ENCODE peak calls at places on chromosomes 6 and 20, in nine cellular contexts. K is GM23338; B is cardiac fibroblast; Y is A549; V is CD8-positive, alpha-beta T cell; E is brain microvascular endothelial cell; O is pancreas; C is PC-3; H is progenitor cell of endocrine pancreas. Z is an unnamed sample.

GRCh38 chr6:53811082-53811481 is 16.3 kb downstream of the LRRC1 start:
- DNase-seq in O (peak), C (peak), K (no peak), V (no peak), H (no peak), Y (no peak), B (no peak), E (no peak), Z (peak)

GRCh38 chr20:61924858-61925554 is 140.7 kb downstream of the TAF4 start:
- DNase-seq in B (no peak), O (no peak), C (no peak), K (no peak), V (no peak), E (no peak), Y (no peak), H (no peak), Z (no peak)

GRCh38 chr20:63652192-63652980 is 838 bp downstream of the STMN3 start:
- DNase-seq in O (peak), Y (no peak), V (peak), C (no peak), B (no peak), E (no peak), H (no peak), K (peak), Z (peak)

GRCh38 chr20:9660236-9660868 is 146.0 kb downstream of the LAMP5 start:
- DNase-seq in K (peak), O (no peak), Y (peak), C (peak), H (peak), B (peak), V (no peak), E (no peak), Z (no peak)

GRCh38 chr6:7905416-7905815 is 5.2 kb downstream of the TXNDC5 start:
- DNase-seq in O (no peak), H (no peak), E (no peak), Y (no peak), K (no peak), B (peak), V (no peak), C (no peak), Z (no peak)

GRCh38 chr6:55185144-55185543 is 10.8 kb downstream of the HCRTR2 start:
- DNase-seq in H (no peak), C (no peak), E (no peak), O (no peak), V (no peak), B (no peak), Y (no peak), K (no peak), Z (no peak)

GRCh38 chr20:9741996-9742395 is 96.9 kb downstream of the PAK5 start:
- DNase-seq in H (no peak), K (no peak), C (no peak), O (no peak), Y (no peak), E (no peak), B (no peak), V (no peak), Z (no peak)

GRCh38 chr20:20413801-20414200 is 45.9 kb downstream of the INSM1 start:
- DNase-seq in C (no peak), B (no peak), O (no peak), K (no peak), H (no peak), E (no peak), V (no peak), Y (no peak), Z (no peak)

GRCh38 chr6:13352165-13352564 is 23.8 kb upstream of the TBC1D7 start:
- DNase-seq in C (no peak), K (no peak), V (no peak), E (no peak), Y (no peak), H (no peak), O (no peak), B (no peak), Z (no peak)

GRCh38 chr6:89970609-89971337 is 76.5 kb downstream of the GJA10 start:
- DNase-seq in E (peak), C (peak), H (peak), B (peak), K (peak), O (no peak), Y (peak), V (no peak), Z (no peak)

GRCh38 chr20:478949-479429 is 16.7 kb upstream of the TBC1D20 start:
- DNase-seq in O (no peak), K (peak), E (peak), V (peak), C (peak), H (no peak), Y (peak), B (peak), Z (peak)

GRCh38 chr6:75211920-75212590 is 6.2 kb upstream of the COL12A1 start:
- DNase-seq in H (no peak), B (peak), K (no peak), Y (no peak), O (no peak), V (no peak), C (peak), E (no peak), Z (no peak)

DNA sequence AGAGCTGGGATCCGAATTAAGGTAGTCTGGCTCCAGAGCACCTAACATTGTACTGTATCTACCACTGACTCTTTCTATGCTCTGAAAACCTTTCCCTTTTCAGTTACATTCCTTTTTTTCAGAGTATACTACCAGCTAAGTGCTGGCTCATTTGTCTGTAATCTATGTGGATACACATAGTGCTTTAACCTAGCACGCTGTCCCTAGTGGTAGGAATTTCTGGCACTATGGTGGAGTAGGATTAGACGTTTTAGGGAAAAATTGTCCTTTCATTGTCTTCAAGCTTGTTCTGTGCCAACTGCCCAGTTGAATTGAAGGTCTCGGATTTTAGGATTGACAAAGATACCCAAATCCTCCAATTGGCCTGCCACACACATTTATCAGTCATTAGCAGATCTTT is 259.1 kb upstream of the FERMT1 start:
- DNase-seq in O (no peak), Y (peak), V (no peak), C (peak), E (peak), H (no peak), K (peak), B (peak), Z (no peak)
- TF ChIP-seq CTCF in O (no peak), Y (no peak), V (no peak), C (peak), E (peak), H (peak), K (peak), B (peak), Z (no peak)

DNA sequence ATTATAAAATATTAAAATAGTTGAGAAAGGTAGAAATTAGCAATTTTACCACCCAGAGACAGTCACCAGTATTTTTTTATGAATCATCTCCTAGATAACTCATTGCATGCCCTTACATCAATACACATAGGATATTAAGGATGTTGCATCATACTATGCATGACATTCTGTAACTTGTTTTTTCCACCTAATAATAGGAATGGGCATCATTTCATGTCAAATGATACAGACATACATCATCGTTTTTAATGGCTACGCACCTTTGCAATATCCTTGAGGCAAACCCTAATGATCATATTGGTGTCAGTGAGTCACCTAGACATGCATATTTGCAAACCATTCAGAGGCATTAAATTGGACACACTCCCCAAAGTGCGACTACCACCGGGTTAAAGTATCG is 309.7 kb upstream of the AGPAT4 start:
- DNase-seq in Y (no peak), K (no peak), H (no peak), C (no peak), E (no peak), B (peak), V (no peak), O (no peak), Z (no peak)
- TF ChIP-seq CTCF in Y (no peak), K (no peak), H (no peak), C (no peak), E (no peak), B (no peak), V (no peak), O (no peak), Z (no peak)

GRCh38 chr6:42086665-42087050 is 36.3 kb downstream of the TAF8 start:
- DNase-seq in V (no peak), H (no peak), C (no peak), O (no peak), B (no peak), Y (no peak), K (no peak), E (no peak), Z (no peak)

GRCh38 chr6:42088101-42088591 is 37.8 kb downstream of the TAF8 start:
- DNase-seq in K (peak), E (no peak), V (no peak), C (peak), Y (peak), B (peak), H (no peak), O (no peak), Z (no peak)

GRCh38 chr6:42084889-42085288 is 34.6 kb downstream of the TAF8 start:
- DNase-seq in C (peak), Y (peak), K (no peak), B (peak), E (no peak), V (no peak), H (no peak), O (no peak), Z (no peak)

GRCh38 chr6:42083530-42083929 is 33.2 kb downstream of the TAF8 start:
- DNase-seq in K (no peak), O (no peak), B (no peak), Y (no peak), V (no peak), H (no peak), E (no peak), C (no peak), Z (no peak)

GRCh38 chr6:42086046-42086664 is 35.8 kb downstream of the TAF8 start:
- DNase-seq in O (no peak), B (peak), E (no peak), Y (peak), H (no peak), V (no peak), C (peak), K (peak), Z (no peak)
- TF ChIP-seq CTCF in O (no peak), B (peak), E (peak), Y (no peak), H (peak), V (no peak), C (peak), K (peak), Z (no peak)

GRCh38 chr6:39166189-39166917 is 51.4 kb upstream of the SAYSD1 start:
- DNase-seq in B (peak), V (peak), O (peak), Y (peak), E (peak), H (peak), K (peak), C (peak), Z (peak)
- TF ChIP-seq CTCF in B (peak), V (peak), O (peak), Y (peak), E (peak), H (peak), K (peak), C (peak), Z (peak)

DNA sequence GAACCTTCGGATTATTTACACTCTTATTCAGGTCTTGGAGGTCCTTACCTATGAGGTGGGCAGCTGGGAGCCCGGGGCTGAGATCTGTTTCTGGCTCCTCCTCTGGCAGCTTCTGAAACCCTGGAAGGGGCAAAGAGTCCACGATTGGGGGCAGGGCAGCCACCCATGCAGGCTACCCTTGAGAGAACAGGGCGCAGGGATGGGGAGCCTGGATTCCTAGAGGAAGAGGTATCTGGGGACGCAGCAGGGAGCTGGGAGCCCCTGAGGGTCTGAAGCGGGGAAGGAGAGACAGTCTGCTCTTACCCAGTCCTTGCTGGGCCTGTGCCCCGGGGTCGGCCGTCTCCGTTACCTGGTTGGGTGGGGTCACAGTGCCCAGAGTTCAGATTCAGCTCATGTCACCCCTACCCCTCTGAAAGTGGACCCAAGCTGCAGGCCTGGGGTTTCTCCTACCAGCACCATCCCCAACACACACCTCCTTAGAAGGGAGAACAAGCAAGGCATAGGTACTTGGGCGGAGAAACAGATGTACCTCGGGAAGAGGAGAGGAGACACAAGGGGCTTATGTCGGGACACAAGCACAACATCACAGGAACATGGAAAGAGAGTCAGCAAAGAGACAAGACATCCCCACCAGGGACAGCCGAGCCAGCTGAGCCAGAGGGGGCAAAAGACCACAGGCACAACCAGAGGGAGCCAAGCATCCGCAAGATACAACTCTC is 554 bp downstream of the LTB start:
- DNase-seq in O (no peak), V (peak), B (no peak), K (peak), C (no peak), Y (no peak), E (peak), H (no peak), Z (no peak)
- TF ChIP-seq CTCF in O (no peak), V (no peak), B (no peak), K (no peak), C (no peak), Y (no peak), E (no peak), H (no peak), Z (no peak)

GRCh38 chr6:149196091-149196490 is 121.4 kb upstream of the TAB2 start:
- DNase-seq in C (no peak), B (no peak), E (no peak), O (no peak), Y (no peak), V (no peak), K (no peak), H (no peak), Z (no peak)
- TF ChIP-seq CTCF in C (no peak), B (no peak), E (no peak), O (no peak), Y (no peak), V (no peak), K (no peak), H (no peak), Z (no peak)

DNA sequence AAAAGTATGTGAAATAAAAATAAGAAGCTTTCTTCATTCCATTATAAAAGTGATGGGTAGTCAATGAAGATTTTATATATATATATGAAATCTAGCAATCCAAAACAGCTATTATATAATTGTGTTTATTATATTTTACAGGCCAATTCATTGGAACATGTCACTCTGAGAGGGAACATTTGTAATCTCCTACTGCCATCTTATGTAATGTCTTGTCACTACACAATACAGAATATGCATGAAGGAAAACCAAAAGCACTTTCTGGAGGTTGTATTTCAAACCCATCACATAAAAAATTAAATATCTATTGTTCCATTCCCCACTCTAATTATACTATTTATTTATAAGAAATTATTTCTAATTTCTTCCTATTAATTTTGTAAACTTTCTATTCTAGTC is 31.5 kb upstream of the IRAK1BP1 start:
- DNase-seq in C (peak), B (peak), K (no peak), H (no peak), Y (peak), V (no peak), O (no peak), E (no peak), Z (no peak)
- TF ChIP-seq CTCF in C (peak), B (peak), K (no peak), H (peak), Y (peak), V (no peak), O (no peak), E (peak), Z (no peak)

GRCh38 chr6:21953831-21954801 is 342.7 kb downstream of the PRL start:
- DNase-seq in C (peak), O (no peak), K (peak), B (peak), Y (no peak), V (no peak), E (peak), H (no peak), Z (no peak)
- TF ChIP-seq CTCF in C (no peak), O (no peak), K (no peak), B (no peak), Y (no peak), V (no peak), E (no peak), H (no peak), Z (no peak)

GRCh38 chr6:33824461-33825154 is 20.8 kb upstream of the MLN start:
- DNase-seq in B (peak), H (no peak), K (no peak), E (peak), C (no peak), Y (peak), V (no peak), O (no peak), Z (no peak)

GRCh38 chr6:33820784-33821183 is 17.0 kb upstream of the MLN start:
- DNase-seq in V (no peak), Y (no peak), C (no peak), O (no peak), E (no peak), B (no peak), H (no peak), K (no peak), Z (no peak)

GRCh38 chr6:33823806-33824205 is 20.0 kb upstream of the MLN start:
- DNase-seq in B (no peak), C (no peak), V (no peak), K (no peak), Y (no peak), E (no peak), O (no peak), H (no peak), Z (no peak)

GRCh38 chr6:33820243-33820642 is 16.4 kb upstream of the MLN start:
- DNase-seq in B (no peak), E (no peak), Y (no peak), O (no peak), K (no peak), V (no peak), H (no peak), C (no peak), Z (no peak)

DNA sequence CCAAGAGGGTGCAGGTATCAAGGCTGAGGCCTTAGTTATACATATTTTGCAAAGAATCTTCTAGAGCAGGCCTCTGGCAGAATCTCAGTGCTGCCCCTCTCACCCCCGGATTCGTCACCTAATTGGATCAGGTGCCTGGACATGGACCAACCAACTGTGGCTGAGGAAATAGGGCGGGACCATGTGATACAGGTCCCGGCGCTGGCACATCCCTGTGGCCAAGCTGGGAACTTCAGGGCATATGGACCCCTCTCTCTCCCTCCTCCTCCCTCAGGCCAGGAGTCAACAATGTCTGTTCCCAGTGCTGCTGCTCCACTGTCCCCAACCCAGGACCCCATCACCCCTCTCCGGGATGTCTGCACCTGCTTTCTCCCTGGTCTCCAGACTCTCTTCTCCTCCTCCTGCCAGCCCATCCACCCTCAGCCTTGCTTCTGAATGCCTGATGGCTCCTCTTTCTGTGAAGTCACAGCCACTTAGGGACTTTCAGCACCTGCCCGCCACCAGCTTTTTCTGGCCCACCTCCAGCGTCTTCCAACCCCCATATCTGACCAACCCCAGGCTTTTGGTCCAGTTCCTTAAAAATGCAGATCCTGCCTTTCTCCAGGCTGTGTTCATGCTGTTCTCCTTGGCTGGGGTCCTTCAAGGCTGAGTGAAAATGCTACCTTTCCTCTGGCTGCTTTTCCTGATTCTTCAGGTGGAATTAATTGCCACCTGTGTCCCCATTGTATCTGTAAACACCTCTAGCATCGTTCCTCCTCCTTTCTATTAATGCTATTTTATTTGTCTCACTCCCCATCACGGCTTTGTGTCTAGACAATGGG is 19.0 kb upstream of the MLN start:
- DNase-seq in B (peak), E (peak), K (peak), O (no peak), Y (peak), H (no peak), V (no peak), C (peak), Z (no peak)
- TF ChIP-seq CTCF in B (peak), E (peak), K (peak), O (no peak), Y (no peak), H (peak), V (no peak), C (peak), Z (no peak)

GRCh38 chr20:25247100-25247665 is 702 bp upstream of the PYGB start:
- DNase-seq in E (peak), Y (peak), H (peak), V (peak), K (peak), O (peak), C (peak), B (peak), Z (no peak)
- TF ChIP-seq CTCF in E (peak), Y (peak), H (peak), V (no peak), K (peak), O (peak), C (peak), B (peak), Z (peak)